ENCODE peak calls at places on chromosome 2, in four cellular contexts. Q is breast epithelium, G is OCI-LY7, H is mesenchymal stem cell. B is an unnamed sample.

GRCh38 chr2:203583696-203584095 is 48.6 kb upstream of the RAPH1 start:
- DNase-seq in Q (no peak), H (peak; percentile 63), G (peak; percentile 81), B (no peak)

GRCh38 chr2:47089083-47089464 is 66.0 kb downstream of the STPG4 start:
- DNase-seq in H (peak; percentile 80), Q (no peak), G (no peak), B (no peak)

GRCh38 chr2:30629866-30630265 is 177.4 kb downstream of the CAPN13 start:
- DNase-seq in G (no peak), H (peak; percentile 69), Q (no peak), B (no peak)

GRCh38 chr2:225806105-225806504 is 406.6 kb downstream of the NYAP2 start:
- DNase-seq in G (no peak), Q (no peak), H (peak; percentile 16), B (no peak)

GRCh38 chr2:71927757-71928715 is 219.6 kb downstream of the CYP26B1 start:
- DNase-seq in H (no peak), Q (no peak), G (no peak), B (peak; percentile 4)

GRCh38 chr2:188852752-188853151 is 121.4 kb upstream of the COL3A1 start:
- DNase-seq in H (peak; percentile 10), G (no peak), Q (no peak), B (no peak)

GRCh38 chr2:203455209-203455608 is 79.9 kb downstream of the RAPH1 start:
- DNase-seq in G (no peak), H (no peak), Q (no peak), B (no peak)

GRCh38 chr2:240588669-240589068 is 2.1 kb downstream of the CAPN10 start:
- DNase-seq in G (no peak), Q (no peak), H (no peak), B (no peak)

GRCh38 chr2:95374451-95374915 is 28.0 kb upstream of the FAHD2A start:
- DNase-seq in H (no peak), Q (no peak), G (no peak), B (no peak)

DNA sequence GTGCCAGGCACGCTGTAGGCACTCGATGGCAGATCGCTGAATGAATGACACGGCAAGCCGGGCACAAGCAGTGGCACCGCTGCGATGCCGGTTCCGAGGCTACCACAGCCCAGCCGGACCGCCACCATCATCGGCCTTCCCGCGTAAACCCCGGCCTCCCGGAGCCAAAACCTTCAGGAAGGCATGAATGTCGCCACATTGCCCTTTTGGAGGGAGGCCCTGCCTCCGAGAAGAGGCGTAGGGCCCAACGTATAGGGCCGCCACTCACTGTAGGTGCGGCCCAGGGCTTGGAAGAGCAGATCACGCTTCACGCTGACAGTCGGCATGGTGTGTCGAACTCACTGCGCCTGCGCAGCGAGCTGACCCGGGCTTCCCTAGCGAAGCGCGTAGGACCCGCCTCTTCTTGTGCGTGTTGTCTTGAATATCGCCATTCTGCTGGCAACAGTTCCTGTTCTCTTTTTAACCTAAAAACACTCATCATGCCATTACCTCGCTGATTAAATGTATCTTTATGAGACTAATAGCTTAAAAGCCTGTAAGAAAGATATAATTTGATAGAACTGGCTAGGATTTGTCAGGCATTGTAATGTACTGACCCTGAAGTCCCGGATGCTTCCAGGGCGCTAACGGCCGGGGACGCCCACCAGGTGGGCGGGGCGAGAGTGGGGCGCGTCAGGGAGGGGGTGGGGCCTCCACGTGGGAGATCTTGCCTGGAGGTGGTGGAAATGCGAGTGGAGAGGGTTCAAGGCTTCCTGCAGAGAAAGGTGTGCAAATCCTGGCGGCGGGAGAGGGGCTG is at the start of gene FARSB:
- DNase-seq in G (peak; percentile 99), Q (peak; percentile 91), H (peak; percentile 97), B (peak; percentile 95)
- H3K27ac ChIP-seq in G (peak within 1 kb of the TSS; percentile 83), Q (peak within 1 kb of the TSS; percentile 93), H (peak within 1 kb of the TSS; percentile 92), B (peak within 1 kb of the TSS; percentile 100)

DNA sequence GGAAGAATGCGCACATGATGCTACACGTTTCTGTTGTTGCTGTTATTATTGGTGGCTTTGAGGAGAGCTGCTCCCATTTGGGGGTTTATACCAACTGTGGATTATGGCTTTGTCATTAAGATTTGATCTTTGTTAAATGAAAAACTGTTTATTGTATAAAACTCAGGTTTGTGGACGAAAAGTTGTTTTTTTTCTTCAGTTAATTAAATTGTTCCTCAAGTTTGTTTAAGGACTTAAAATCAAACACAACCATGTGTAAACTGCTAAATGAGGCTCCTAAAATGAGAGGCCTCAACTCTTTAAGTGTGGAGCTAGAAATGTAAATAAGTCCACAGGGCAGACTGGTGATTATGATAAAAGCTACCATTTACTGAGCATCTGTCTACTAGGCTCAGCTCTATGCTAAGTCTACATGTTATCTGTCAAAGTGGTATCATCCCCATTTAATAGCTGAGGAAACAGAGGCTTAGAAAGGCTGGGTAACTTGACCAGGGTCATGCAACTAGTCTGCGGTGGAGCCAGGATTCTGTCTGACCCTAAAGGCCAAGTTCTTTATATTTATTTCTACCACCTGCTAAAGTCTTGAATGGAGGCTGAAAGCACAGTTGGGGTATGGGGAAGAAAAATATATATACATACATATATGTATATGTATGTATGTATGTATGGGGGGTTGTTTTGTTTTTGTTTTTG is 4.1 kb downstream of the MYCN start:
- DNase-seq in Q (no peak), G (no peak), H (no peak), B (no peak)
- H3K4me3 ChIP-seq in Q (no peak overlapping the region), G (no peak overlapping the region), H (no peak overlapping the region), B (peak overlapping the region; percentile 67)

GRCh38 chr2:191481305-191482075 is 196.4 kb upstream of the NABP1 start:
- DNase-seq in H (peak; percentile 13), G (no peak), Q (no peak), B (no peak)
- H3K36me3 ChIP-seq in H (no peaks in the 10 kb centered on the region), G (no peaks in the 10 kb centered on the region), Q (no peaks in the 10 kb centered on the region), B (no peaks in the 10 kb centered on the region)

GRCh38 chr2:64654063-64654811 is 524 bp upstream of the SERTAD2 start:
- DNase-seq in H (peak; percentile 85), Q (peak; percentile 85), G (peak; percentile 42), B (peak; percentile 78)

GRCh38 chr2:64655873-64656272 is 2.2 kb upstream of the SERTAD2 start:
- DNase-seq in H (no peak), Q (no peak), G (peak; percentile 84), B (no peak)

GRCh38 chr2:64656379-64656778 is 2.7 kb upstream of the SERTAD2 start:
- DNase-seq in Q (no peak), G (no peak), H (no peak), B (no peak)

GRCh38 chr2:64653174-64654062 is at the start of gene SERTAD2:
- DNase-seq in H (peak; percentile 91), Q (peak; percentile 86), G (peak; percentile 95), B (peak; percentile 92)

DNA sequence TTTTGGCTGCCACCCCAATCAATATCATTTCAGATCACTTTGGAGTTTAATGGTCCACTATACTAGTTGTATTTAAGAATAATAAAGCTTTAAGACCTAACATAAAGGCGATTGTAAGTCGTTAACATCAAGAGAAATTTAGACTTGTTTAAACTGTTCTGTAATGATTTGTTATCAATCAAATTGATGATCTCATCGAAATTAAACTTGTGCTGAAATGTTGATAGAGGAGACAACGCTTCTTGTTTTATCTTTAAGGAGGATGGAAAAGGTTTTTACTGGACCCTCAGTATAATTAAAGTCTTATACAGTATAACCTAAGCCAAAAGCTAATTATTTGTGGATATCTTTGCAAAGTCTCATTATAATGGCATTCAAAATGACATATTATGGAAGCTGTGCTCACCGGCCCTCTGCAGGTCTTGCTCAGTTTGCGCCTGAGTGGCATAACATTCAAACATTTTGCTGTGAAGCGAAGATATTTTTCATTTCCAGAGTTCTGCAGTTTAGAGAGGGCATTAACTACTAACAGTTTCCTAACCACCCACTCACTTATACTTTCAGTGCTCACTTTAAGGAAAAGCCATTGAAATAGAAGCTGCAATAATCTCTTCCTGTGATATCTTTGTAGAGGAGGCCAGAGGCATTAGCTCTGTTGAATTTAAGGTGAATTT is 1.4 kb upstream of the SERTAD2 start:
- DNase-seq in Q (no peak), G (peak; percentile 69), H (peak; percentile 39), B (no peak)
- H3K27ac ChIP-seq in Q (peak overlapping the region; percentile 100), G (peak overlapping the region; percentile 95), H (peak overlapping the region; percentile 89), B (no peak overlapping the region)

DNA sequence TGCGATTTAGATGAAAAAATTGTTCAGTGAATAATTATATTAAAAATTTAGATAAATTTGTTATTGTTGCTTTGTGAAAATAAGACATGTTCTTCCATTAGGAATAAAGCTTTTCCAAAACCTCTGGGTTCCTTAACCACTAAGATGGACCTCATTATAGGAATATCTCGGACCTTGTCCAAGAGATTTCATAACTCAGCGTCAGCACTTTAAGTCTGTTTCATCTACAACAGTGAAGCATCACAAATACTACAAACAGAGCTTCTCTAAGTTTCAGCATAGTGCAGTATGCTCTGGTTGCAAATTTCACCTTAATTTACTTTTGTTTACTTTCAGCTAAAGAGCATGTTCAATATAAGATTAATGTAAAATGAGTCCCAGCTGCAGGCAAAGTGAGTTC is 150.3 kb downstream of the UBE2E3 start:
- DNase-seq in G (no peak), H (no peak), Q (no peak), B (no peak)
- H3K4me3 ChIP-seq in G (no peak overlapping the region), H (no peak overlapping the region), Q (no peak overlapping the region), B (no peak overlapping the region)

DNA sequence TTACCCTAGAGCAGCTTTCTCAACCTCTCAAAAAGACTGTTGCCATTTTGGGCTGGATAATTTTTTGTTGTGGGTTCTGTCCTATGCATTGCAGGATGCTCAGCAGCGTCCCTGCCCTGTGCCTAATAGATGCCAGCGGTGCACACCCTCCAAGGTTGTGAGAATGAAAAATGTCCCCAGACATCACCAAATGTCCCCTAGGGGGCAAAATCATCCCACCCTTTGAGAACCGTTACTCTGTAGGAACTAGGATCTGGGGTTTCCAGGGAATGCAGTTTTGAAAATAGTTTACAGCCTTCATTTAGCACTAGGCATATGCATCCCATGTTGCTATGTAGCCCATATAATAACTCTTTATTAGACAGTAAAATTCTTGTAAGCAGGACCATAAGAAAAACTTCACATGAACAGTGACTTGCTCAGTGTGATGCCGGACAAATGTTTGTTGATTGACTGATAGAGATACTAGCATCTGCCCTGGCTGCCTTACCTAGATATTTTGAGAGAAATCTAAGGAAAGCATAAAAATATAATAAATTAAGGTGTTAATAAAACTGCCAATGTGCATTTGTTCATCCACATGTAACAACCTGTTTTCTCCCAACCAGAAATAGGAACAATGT is 79.2 kb upstream of the EPC2 start:
- DNase-seq in G (no peak), H (peak; percentile 11), Q (no peak), B (peak; percentile 13)
- H3K36me3 ChIP-seq in G (no peaks in the 10 kb centered on the region), H (no peaks in the 10 kb centered on the region), Q (no peaks in the 10 kb centered on the region), B (no peaks in the 10 kb centered on the region)

B was measured in WERI-Rb-1.